ENCODE peak calls at places on chromosomes 13 and 19, in ten cellular contexts. A is brain microvascular endothelial cell; J is activated CD4-positive, CD25-positive, alpha-beta regulatory T cell; S is frontal cortex; V is neural progenitor cell; W is RWPE2; X is CD8-positive, alpha-beta T cell; M is mucosa of gallbladder; I is stimulated activated CD4-positive, alpha-beta T cell treated with anti-CD3 and anti-CD28 coated beads, Interleukin-12 subunit alpha, Interleukin-12 subunit beta, amount 100 ng/mL, for 24 hours; F is head of caudate nucleus. C is an unnamed sample.

GRCh38 chr13:99656092-99656745 is 154.9 kb downstream of the TM9SF2 start:
- DNase-seq in A (peak; percentile 77), J (peak; percentile 66), S (peak; percentile 64), V (peak; percentile 89), W (no peak), X (peak; percentile 71), M (peak; percentile 89), I (peak; percentile 64), F (peak; percentile 83), C (no peak)

GRCh38 chr13:95754069-95754468 is 77.1 kb downstream of the DNAJC3 start:
- DNase-seq in A (no peak), J (no peak), S (no peak), V (no peak), W (no peak), X (no peak), M (no peak), I (no peak), F (no peak), C (no peak)

GRCh38 chr13:90238433-90238832 is 1109.1 kb upstream of the MIR17HG start:
- DNase-seq in A (no peak), J (no peak), S (no peak), V (peak; percentile 10), W (no peak), X (no peak), M (no peak), I (no peak), F (no peak), C (peak; percentile 13)

GRCh38 chr13:30339721-30340366 is 32.5 kb upstream of the KATNAL1 start:
- DNase-seq in A (no peak), J (no peak), S (no peak), V (no peak), W (no peak), X (no peak), M (no peak), I (no peak), F (no peak), C (no peak)

GRCh38 chr19:53908106-53908932 is 759 bp upstream of the CACNG7 start:
- DNase-seq in A (peak; percentile 30), J (no peak), S (peak; percentile 82), V (peak; percentile 88), W (no peak), X (no peak), M (no peak), I (peak; percentile 31), F (peak; percentile 94), C (no peak)

GRCh38 chr19:38683393-38684077 is 36.1 kb downstream of the ACTN4 start:
- DNase-seq in A (peak; percentile 95), J (no peak), S (no peak), V (peak; percentile 40), W (peak; percentile 97), X (no peak), M (peak; percentile 94), I (no peak), F (peak; percentile 27), C (peak; percentile 82)

GRCh38 chr13:86974251-86974994 is 696.7 kb upstream of the SLITRK5 start:
- DNase-seq in A (no peak), J (no peak), S (no peak), V (no peak), W (no peak), X (no peak), M (no peak), I (no peak), F (no peak), C (no peak)

GRCh38 chr19:35868172-35868822 is at the start of gene APLP1:
- DNase-seq in A (peak; percentile 16), J (no peak), S (peak; percentile 81), V (peak; percentile 92), W (no peak), X (no peak), M (peak; percentile 75), I (peak; percentile 47), F (peak; percentile 96), C (no peak)

GRCh38 chr13:113762075-113762474 is 3.0 kb downstream of the TMEM255B start:
- DNase-seq in A (no peak), J (no peak), S (no peak), V (no peak), W (no peak), X (no peak), M (no peak), I (no peak), F (no peak), C (no peak)

GRCh38 chr13:23851106-23851505 is 38.1 kb downstream of the MIPEP start:
- DNase-seq in A (no peak), J (no peak), S (no peak), V (no peak), W (no peak), X (no peak), M (no peak), I (no peak), F (no peak), C (peak; percentile 40)

GRCh38 chr19:17391371-17392151 is 2.4 kb downstream of the CCDC194 start:
- DNase-seq in A (no peak), J (no peak), S (no peak), V (peak; percentile 31), W (no peak), X (no peak), M (no peak), I (no peak), F (no peak), C (no peak)

GRCh38 chr13:84870190-84870589 is 929.0 kb downstream of the SLITRK6 start:
- DNase-seq in A (no peak), J (no peak), S (no peak), V (no peak), W (no peak), X (no peak), M (no peak), I (no peak), F (no peak), C (no peak)

GRCh38 chr19:35431147-35431807 is 16.8 kb upstream of the FFAR2 start:
- DNase-seq in A (no peak), J (no peak), S (no peak), V (no peak), W (no peak), X (no peak), M (no peak), I (no peak), F (no peak), C (no peak)

GRCh38 chr13:20672772-20673171 is 30.7 kb upstream of the IL17D start:
- DNase-seq in A (no peak), J (no peak), S (no peak), V (no peak), W (no peak), X (no peak), M (no peak), I (no peak), F (no peak), C (peak; percentile 40)

GRCh38 chr13:79306650-79307049 is 99.4 kb downstream of the RBM26 start:
- DNase-seq in A (no peak), J (no peak), S (no peak), V (no peak), W (no peak), X (no peak), M (no peak), I (no peak), F (no peak), C (no peak)

GRCh38 chr13:28100149-28101121 is at the start of gene FLT3:
- DNase-seq in A (peak; percentile 9), J (no peak), S (peak; percentile 38), V (peak; percentile 82), W (no peak), X (no peak), M (no peak), I (peak; percentile 7), F (no peak), C (no peak)

C was measured in skeletal muscle cell.